ENCODE peak calls at places on chromosomes 2 and 18, in nine cellular contexts. F, X, D, C, Y, Q, J, S and W are unnamed samples.

GRCh38 chr2:1609706-1610485 is 134.4 kb downstream of the PXDN start:
- DNase-seq in F (no peak), X (no peak), D (no peak), C (no peak), Y (no peak), Q (no peak), J (no peak), S (no peak), W (no peak)

GRCh38 chr2:54671875-54672586 is 51.4 kb upstream of the EML6 start:
- DNase-seq in F (no peak), X (no peak), D (no peak), C (no peak), Y (no peak), Q (no peak), J (no peak), S (no peak), W (no peak)

GRCh38 chr2:235658371-235659174 is 164.7 kb downstream of the AGAP1 start:
- DNase-seq in F (no peak), X (no peak), D (no peak), C (no peak), Y (peak; percentile 84), Q (no peak), J (no peak), S (no peak), W (no peak)

GRCh38 chr18:45121146-45121545 is 440.5 kb downstream of the SETBP1 start:
- DNase-seq in F (no peak), X (no peak), D (no peak), C (no peak), Y (no peak), Q (no peak), J (no peak), S (no peak), W (no peak)

GRCh38 chr2:238151205-238151604 is 7.6 kb upstream of the ERFE start:
- DNase-seq in F (no peak), X (no peak), D (no peak), C (no peak), Y (no peak), Q (no peak), J (peak; percentile 73), S (no peak), W (no peak)

GRCh38 chr2:132824716-132825115 is 154.7 kb upstream of the LYPD1 start:
- DNase-seq in F (no peak), X (no peak), D (no peak), C (no peak), Y (no peak), Q (no peak), J (no peak), S (no peak), W (no peak)

GRCh38 chr2:191936882-191937405 is 90.1 kb upstream of the CAVIN2 start:
- DNase-seq in F (no peak), X (no peak), D (no peak), C (no peak), Y (no peak), Q (no peak), J (no peak), S (no peak), W (no peak)

GRCh38 chr2:47568164-47568861 is 165.4 kb downstream of the MSH2 start:
- DNase-seq in F (no peak), X (no peak), D (no peak), C (no peak), Y (no peak), Q (no peak), J (no peak), S (no peak), W (no peak)

GRCh38 chr2:176582990-176583481 is 313.8 kb downstream of the MTX2 start:
- DNase-seq in F (no peak), X (no peak), D (no peak), C (no peak), Y (no peak), Q (no peak), J (no peak), S (no peak), W (peak; percentile 65)

GRCh38 chr2:12127639-12128038 is 381.2 kb downstream of the LPIN1 start:
- DNase-seq in F (no peak), X (no peak), D (no peak), C (no peak), Y (no peak), Q (no peak), J (no peak), S (no peak), W (no peak)

DNA sequence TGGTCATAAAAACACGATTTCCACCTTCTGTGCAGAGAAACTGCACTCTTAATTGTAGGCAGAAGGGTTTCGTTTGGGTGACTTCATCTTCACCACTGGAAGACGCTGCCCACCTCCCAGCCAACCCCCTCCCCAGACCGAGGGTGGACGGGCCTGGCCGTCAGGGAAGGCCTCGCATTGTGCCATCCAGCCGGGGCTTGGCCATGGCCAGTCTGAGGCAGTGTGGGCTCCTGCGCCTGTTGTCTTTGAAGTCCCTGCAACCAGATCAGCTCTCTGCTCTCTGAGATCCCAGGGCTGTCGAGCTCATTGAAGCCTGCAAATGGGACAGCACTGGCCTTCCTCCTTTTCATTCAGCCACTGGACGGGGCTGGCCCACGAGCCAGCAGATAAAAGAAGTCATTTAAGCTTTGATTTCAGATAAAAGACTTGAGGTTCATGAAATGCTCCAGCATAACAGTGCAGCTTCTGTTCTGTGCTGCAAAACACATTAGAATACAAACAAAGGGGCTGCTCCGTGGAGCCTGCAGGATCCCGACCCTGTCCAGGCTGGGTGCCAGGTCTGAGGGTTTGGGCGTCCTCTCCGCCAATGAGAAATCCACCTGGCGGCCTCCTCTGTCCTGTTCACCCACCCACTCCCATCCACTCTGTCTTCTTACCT is 253.5 kb downstream of the LDLRAD4 start:
- DNase-seq in F (peak; percentile 76), X (no peak), D (no peak), C (no peak), Y (peak; percentile 18), Q (no peak), J (no peak), S (peak; percentile 74), W (no peak)
- H3K36me3 ChIP-seq in F (no peaks in the 10 kb centered on the region), X (no peaks in the 10 kb centered on the region), D (no peaks in the 10 kb centered on the region), C (no peaks in the 10 kb centered on the region), Y (no peaks in the 10 kb centered on the region), Q (no peaks in the 10 kb centered on the region), J (no peaks in the 10 kb centered on the region), S (no peaks in the 10 kb centered on the region), W (no peaks in the 10 kb centered on the region)

GRCh38 chr18:77777126-77777525 is 527.5 kb downstream of the GALR1 start:
- DNase-seq in F (no peak), X (no peak), D (no peak), C (no peak), Y (no peak), Q (no peak), J (no peak), S (no peak), W (no peak)
- H3K4me1 ChIP-seq in F (no peaks in the 10 kb centered on the region), X (no peaks in the 10 kb centered on the region), D (no peaks in the 10 kb centered on the region), C (no peaks in the 10 kb centered on the region), Y (no peaks in the 10 kb centered on the region), Q (no peaks in the 10 kb centered on the region), J (no peaks in the 10 kb centered on the region), S (no peaks in the 10 kb centered on the region), W (no peaks in the 10 kb centered on the region)

GRCh38 chr2:211512746-211513145 is 956.3 kb downstream of the CPS1 start:
- DNase-seq in F (no peak), X (no peak), D (no peak), C (no peak), Y (no peak), Q (no peak), J (no peak), S (no peak), W (no peak)
- TF ChIP-seq POLR2AphosphoS5 in F (no peak), X (no peak), D (no peak), C (no peak), Y (no peak), Q (no peak), J (no peak), S (no peak), W (no peak)

DNA sequence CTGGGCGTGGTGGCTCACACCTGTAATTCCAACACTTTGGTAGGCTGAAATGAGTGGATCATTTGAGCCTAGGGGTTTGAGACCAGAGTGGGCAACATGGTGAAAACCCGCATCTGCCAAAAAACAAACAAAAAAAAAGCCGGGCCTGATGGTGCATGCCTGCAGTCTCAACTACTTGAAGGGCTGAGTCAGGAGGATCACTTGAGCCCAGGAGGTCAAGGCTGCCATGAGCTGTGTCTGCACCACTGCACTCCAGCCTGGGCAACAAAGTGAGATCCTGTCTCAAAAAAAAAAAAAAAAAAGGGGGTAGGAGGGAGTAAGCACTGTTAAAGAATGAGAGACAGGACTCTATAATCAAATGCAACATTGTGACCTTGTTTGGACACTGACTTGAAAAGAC is 54.6 kb downstream of the HDLBP start:
- DNase-seq in F (no peak), X (no peak), D (no peak), C (no peak), Y (no peak), Q (no peak), J (no peak), S (no peak), W (no peak)
- H3K36me3 ChIP-seq in F (peaks cover 93% of the 10 kb centered on the region), X (peaks cover 78% of the 10 kb centered on the region), D (peaks cover 45% of the 10 kb centered on the region), C (peaks cover 28% of the 10 kb centered on the region), Y (peaks cover 45% of the 10 kb centered on the region), Q (peaks cover 44% of the 10 kb centered on the region), J (peaks cover 81% of the 10 kb centered on the region), S (peaks cover 62% of the 10 kb centered on the region), W (peaks cover 70% of the 10 kb centered on the region)

DNA sequence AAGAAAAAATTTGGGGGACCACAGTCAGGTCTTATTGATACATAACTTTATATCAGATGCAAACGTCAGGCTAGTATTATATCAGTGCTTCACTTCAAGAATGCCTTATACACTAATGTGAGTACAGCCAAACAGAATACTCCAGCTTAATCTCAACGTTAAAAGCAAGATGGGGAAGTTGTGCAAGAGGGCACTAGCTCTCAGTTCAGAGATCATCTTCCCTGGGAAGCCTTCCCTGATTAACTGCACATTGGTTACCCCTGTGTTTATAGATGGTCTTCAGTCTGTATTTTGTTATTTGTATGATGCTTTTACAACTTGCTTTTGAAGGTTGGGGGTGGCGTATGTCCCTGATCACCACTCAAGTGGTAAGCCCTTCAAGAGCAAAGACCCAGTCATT is 11.4 kb downstream of the EPAS1 start:
- DNase-seq in F (no peak), X (no peak), D (no peak), C (no peak), Y (no peak), Q (no peak), J (no peak), S (no peak), W (no peak)
- H3K4me1 ChIP-seq in F (peaks cover 93% of the 10 kb centered on the region), X (peaks cover 76% of the 10 kb centered on the region), D (no peaks in the 10 kb centered on the region), C (peaks cover 18% of the 10 kb centered on the region), Y (peaks cover 32% of the 10 kb centered on the region), Q (no peaks in the 10 kb centered on the region), J (peaks cover 96% of the 10 kb centered on the region), S (peaks cover 70% of the 10 kb centered on the region), W (peaks cover 86% of the 10 kb centered on the region)

GRCh38 chr2:86223098-86223681 is 23.9 kb downstream of the MRPL35 start:
- DNase-seq in F (no peak), X (peak; percentile 67), D (no peak), C (no peak), Y (no peak), Q (no peak), J (no peak), S (no peak), W (no peak)
- TF ChIP-seq POLR2AphosphoS5 in F (no peak), X (no peak), D (no peak), C (peak; percentile 26), Y (no peak), Q (no peak), J (no peak), S (no peak), W (no peak)

DNA sequence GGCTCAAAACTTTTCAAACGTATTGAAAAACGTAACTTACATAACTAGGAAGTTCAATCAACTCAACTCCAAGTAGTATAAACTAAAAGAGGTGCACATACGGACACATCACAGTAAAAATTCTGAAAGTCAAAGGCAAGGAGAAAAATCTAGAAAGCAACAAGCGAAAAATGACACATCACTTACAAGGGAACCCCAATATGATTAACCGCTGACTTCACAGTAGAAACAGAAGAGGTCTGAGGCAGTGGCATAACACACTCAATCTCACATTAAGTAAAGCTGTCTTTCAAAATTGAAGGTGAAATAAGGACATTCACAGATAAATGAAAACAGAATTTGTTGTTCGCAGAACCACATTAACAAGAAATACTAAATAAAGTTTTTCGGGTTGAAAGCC is 32.7 kb downstream of the PPP4R1 start:
- DNase-seq in F (no peak), X (no peak), D (no peak), C (no peak), Y (no peak), Q (no peak), J (no peak), S (no peak), W (no peak)
- H3K36me3 ChIP-seq in F (peaks cover 48% of the 10 kb centered on the region), X (peaks cover 63% of the 10 kb centered on the region), D (peaks cover 6% of the 10 kb centered on the region), C (no peaks in the 10 kb centered on the region), Y (peaks cover 10% of the 10 kb centered on the region), Q (no peaks in the 10 kb centered on the region), J (peaks cover 26% of the 10 kb centered on the region), S (peaks cover 38% of the 10 kb centered on the region), W (no peaks in the 10 kb centered on the region)